ENCODE peak calls at places on chromosomes 12 and 14, in ten cellular contexts. Y is HL-60; C is kidney epithelial cell; E is CD4-positive, CD25-positive, alpha-beta regulatory T cell; R is spleen; N is CD8-positive, alpha-beta T cell; Z is Peyer's patch; Q is HepG2; A is epithelial cell of proximal tubule; F is CD8-positive, alpha-beta memory T cell. G is an unnamed sample.

GRCh38 chr14:100155049-100155621 is 4.3 kb downstream of the DEGS2 start:
- DNase-seq in Y (no peak), C (no peak), E (no peak), R (no peak), N (peak), Z (no peak), Q (peak), A (no peak), F (no peak), G (peak)

GRCh38 chr12:89160716-89161123 is 191.6 kb downstream of the DUSP6 start:
- DNase-seq in Y (peak), C (no peak), E (no peak), R (peak), N (no peak), Z (peak), Q (no peak), A (no peak), F (no peak), G (peak)

GRCh38 chr12:20415013-20415412 is 46.7 kb downstream of the PDE3A start:
- DNase-seq in Y (no peak), C (no peak), E (no peak), R (no peak), N (no peak), Z (no peak), Q (no peak), A (no peak), F (no peak), G (no peak)

GRCh38 chr12:107014050-107014449 is 27.1 kb upstream of the MTERF2 start:
- DNase-seq in Y (no peak), C (no peak), E (peak), R (no peak), N (no peak), Z (no peak), Q (peak), A (no peak), F (no peak), G (peak)

GRCh38 chr12:120366884-120367251 is 2.1 kb downstream of the MSI1 start:
- DNase-seq in Y (no peak), C (no peak), E (no peak), R (no peak), N (no peak), Z (no peak), Q (peak), A (no peak), F (no peak), G (no peak)

GRCh38 chr14:96261053-96261452 is 5.0 kb downstream of the BDKRB1 start:
- DNase-seq in Y (no peak), C (no peak), E (no peak), R (no peak), N (no peak), Z (no peak), Q (no peak), A (no peak), F (no peak), G (no peak)

GRCh38 chr12:100706029-100706428 is 88.5 kb upstream of the ANO4 start:
- DNase-seq in Y (no peak), C (peak), E (no peak), R (no peak), N (no peak), Z (no peak), Q (no peak), A (peak), F (no peak), G (no peak)

GRCh38 chr12:42299392-42300308 is 26.2 kb downstream of the ZCRB1 start:
- DNase-seq in Y (no peak), C (peak), E (peak), R (no peak), N (peak), Z (no peak), Q (no peak), A (no peak), F (peak), G (peak)

GRCh38 chr12:103623716-103624115 is 36.6 kb downstream of the STAB2 start:
- DNase-seq in Y (no peak), C (no peak), E (no peak), R (no peak), N (no peak), Z (no peak), Q (no peak), A (no peak), F (no peak), G (no peak)

GRCh38 chr14:67952786-67953185 is 133.2 kb downstream of the RAD51B start:
- DNase-seq in Y (no peak), C (no peak), E (no peak), R (no peak), N (no peak), Z (no peak), Q (no peak), A (no peak), F (no peak), G (no peak)

GRCh38 chr14:26216797-26217196 is 381.0 kb downstream of the NOVA1 start:
- DNase-seq in Y (no peak), C (no peak), E (no peak), R (no peak), N (no peak), Z (no peak), Q (no peak), A (no peak), F (no peak), G (no peak)

GRCh38 chr12:24854908-24855307 is 94.0 kb downstream of the BCAT1 start:
- DNase-seq in Y (no peak), C (no peak), E (no peak), R (no peak), N (no peak), Z (no peak), Q (no peak), A (no peak), F (no peak), G (no peak)

GRCh38 chr14:26163761-26164160 is 434.1 kb downstream of the NOVA1 start:
- DNase-seq in Y (no peak), C (no peak), E (no peak), R (no peak), N (no peak), Z (no peak), Q (peak), A (no peak), F (no peak), G (no peak)

GRCh38 chr14:93068721-93069120 is 47.0 kb downstream of the ITPK1 start:
- DNase-seq in Y (no peak), C (no peak), E (no peak), R (no peak), N (no peak), Z (no peak), Q (no peak), A (no peak), F (no peak), G (no peak)

GRCh38 chr12:109069307-109070231 is 17.2 kb downstream of the USP30 start:
- DNase-seq in Y (no peak), C (no peak), E (no peak), R (no peak), N (no peak), Z (no peak), Q (peak), A (no peak), F (no peak), G (peak)

GRCh38 chr12:33663000-33663654 is 223.5 kb upstream of the SYT10 start:
- DNase-seq in Y (no peak), C (no peak), E (no peak), R (no peak), N (no peak), Z (no peak), Q (no peak), A (no peak), F (no peak), G (no peak)

GRCh38 chr12:101173197-101173749 is 36.8 kb downstream of the SLC5A8 start:
- DNase-seq in Y (no peak), C (no peak), E (no peak), R (no peak), N (no peak), Z (no peak), Q (no peak), A (no peak), F (no peak), G (no peak)

GRCh38 chr14:72545411-72546311 is 348.2 kb downstream of the DPF3 start:
- DNase-seq in Y (no peak), C (no peak), E (no peak), R (no peak), N (no peak), Z (peak), Q (no peak), A (no peak), F (no peak), G (no peak)

GRCh38 chr12:108691995-108692808 is 39.1 kb downstream of the CORO1C start:
- DNase-seq in Y (no peak), C (no peak), E (peak), R (no peak), N (no peak), Z (peak), Q (no peak), A (peak), F (no peak), G (peak)

GRCh38 chr14:42921876-42922275 is 1315.2 kb downstream of the LRFN5 start:
- DNase-seq in Y (no peak), C (no peak), E (no peak), R (no peak), N (no peak), Z (no peak), Q (no peak), A (no peak), F (no peak), G (no peak)

GRCh38 chr14:96579358-96579757 is 77.2 kb downstream of the PAPOLA start:
- DNase-seq in Y (no peak), C (no peak), E (no peak), R (no peak), N (no peak), Z (no peak), Q (no peak), A (no peak), F (no peak), G (no peak)

GRCh38 chr14:23695220-23695999 is 59.2 kb downstream of the DHRS2 start:
- DNase-seq in Y (no peak), C (no peak), E (no peak), R (no peak), N (no peak), Z (no peak), Q (no peak), A (no peak), F (no peak), G (peak)

GRCh38 chr14:62117010-62117717 is 354.9 kb downstream of the SNAPC1 start:
- DNase-seq in Y (no peak), C (peak), E (peak), R (peak), N (peak), Z (peak), Q (peak), A (peak), F (peak), G (peak)

GRCh38 chr12:13197526-13198141 is 1.1 kb downstream of the EMP1 start:
- DNase-seq in Y (no peak), C (no peak), E (no peak), R (no peak), N (no peak), Z (no peak), Q (no peak), A (no peak), F (no peak), G (no peak)

GRCh38 chr14:44586910-44587309 is 79.8 kb upstream of the FSCB start:
- DNase-seq in Y (no peak), C (no peak), E (no peak), R (no peak), N (no peak), Z (no peak), Q (no peak), A (no peak), F (no peak), G (no peak)

GRCh38 chr12:79871621-79872020 is 63.3 kb downstream of the PPP1R12A start:
- DNase-seq in Y (peak), C (no peak), E (no peak), R (no peak), N (no peak), Z (no peak), Q (no peak), A (no peak), F (no peak), G (no peak)

GRCh38 chr12:127233016-127233415 is 1034.0 kb upstream of the TMEM132C start:
- DNase-seq in Y (no peak), C (no peak), E (no peak), R (no peak), N (no peak), Z (no peak), Q (no peak), A (no peak), F (no peak), G (no peak)

GRCh38 chr14:49920935-49921334 is 28.1 kb downstream of the ARF6 start:
- DNase-seq in Y (no peak), C (no peak), E (no peak), R (no peak), N (no peak), Z (no peak), Q (no peak), A (no peak), F (no peak), G (no peak)

GRCh38 chr14:51738754-51739153 is 87.0 kb downstream of the FRMD6 start:
- DNase-seq in Y (no peak), C (no peak), E (no peak), R (no peak), N (no peak), Z (no peak), Q (peak), A (no peak), F (no peak), G (no peak)

GRCh38 chr12:96237465-96238077 is 43.4 kb downstream of the ELK3 start:
- DNase-seq in Y (peak), C (peak), E (no peak), R (peak), N (peak), Z (peak), Q (no peak), A (no peak), F (peak), G (no peak)

GRCh38 chr14:34676516-34677211 is 37.7 kb downstream of the CFL2 start:
- DNase-seq in Y (no peak), C (no peak), E (no peak), R (no peak), N (no peak), Z (no peak), Q (no peak), A (no peak), F (no peak), G (no peak)

GRCh38 chr12:76259660-76260389 is 88.4 kb downstream of the BBS10 start:
- DNase-seq in Y (no peak), C (no peak), E (no peak), R (no peak), N (no peak), Z (no peak), Q (no peak), A (no peak), F (no peak), G (no peak)

GRCh38 chr12:67884596-67884995 is 104.7 kb upstream of the IFNG-AS1 start:
- DNase-seq in Y (no peak), C (no peak), E (no peak), R (no peak), N (no peak), Z (no peak), Q (no peak), A (no peak), F (no peak), G (no peak)

GRCh38 chr14:77642407-77642806 is 26.0 kb upstream of the SPTLC2 start:
- DNase-seq in Y (no peak), C (no peak), E (no peak), R (no peak), N (no peak), Z (no peak), Q (no peak), A (no peak), F (no peak), G (no peak)
- H3K4me3 ChIP-seq in Y (no peak), C (no peak), E (peak), R (peak), N (peak), Z (peak), Q (no peak), A (no peak), F (peak), G (no peak)

GRCh38 chr14:104934380-104934733 is 9.7 kb downstream of the PLD4 start:
- DNase-seq in Y (no peak), C (no peak), E (no peak), R (no peak), N (no peak), Z (no peak), Q (no peak), A (no peak), F (no peak), G (peak)
- H3K4me3 ChIP-seq in Y (no peak), C (no peak), E (no peak), R (no peak), N (no peak), Z (no peak), Q (no peak), A (no peak), F (no peak), G (no peak)

GRCh38 chr12:52151859-52152783 is 39.7 kb downstream of the KRT80 start:
- DNase-seq in Y (peak), C (no peak), E (peak), R (peak), N (peak), Z (peak), Q (no peak), A (no peak), F (peak), G (peak)
- H3K4me3 ChIP-seq in Y (no peak), C (peak), E (no peak), R (no peak), N (peak), Z (peak), Q (no peak), A (peak), F (no peak), G (no peak)

GRCh38 chr14:64601571-64601970 is 51.8 kb downstream of the PPP1R36 start:
- DNase-seq in Y (no peak), C (no peak), E (no peak), R (no peak), N (no peak), Z (no peak), Q (no peak), A (no peak), F (no peak), G (no peak)
- H3K4me3 ChIP-seq in Y (no peak), C (peak), E (no peak), R (no peak), N (no peak), Z (no peak), Q (no peak), A (no peak), F (no peak), G (no peak)

DNA sequence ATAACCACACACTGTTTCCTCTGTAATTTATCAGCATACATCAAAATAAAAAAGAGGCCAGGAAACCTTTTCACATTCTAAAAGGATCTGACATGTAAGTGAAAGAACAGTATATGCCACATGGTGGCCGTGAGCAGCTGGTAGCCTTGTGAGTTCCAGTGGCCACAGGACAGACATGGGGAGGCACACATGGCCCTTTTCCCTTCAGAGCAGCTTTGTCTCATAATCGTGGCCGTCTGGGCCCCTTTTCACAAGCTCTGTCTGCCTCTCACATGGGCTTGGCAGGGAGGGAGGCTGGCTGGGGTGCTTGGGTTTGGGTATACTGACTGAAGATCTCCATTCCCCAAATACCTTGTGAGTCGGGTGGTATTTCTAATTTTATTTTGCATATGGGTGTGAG is 1.5 kb upstream of the ZDHHC22 start:
- DNase-seq in Y (no peak), C (no peak), E (no peak), R (peak), N (no peak), Z (no peak), Q (no peak), A (no peak), F (no peak), G (no peak)
- H3K4me3 ChIP-seq in Y (no peak), C (no peak), E (no peak), R (no peak), N (no peak), Z (no peak), Q (no peak), A (no peak), F (no peak), G (no peak)

DNA sequence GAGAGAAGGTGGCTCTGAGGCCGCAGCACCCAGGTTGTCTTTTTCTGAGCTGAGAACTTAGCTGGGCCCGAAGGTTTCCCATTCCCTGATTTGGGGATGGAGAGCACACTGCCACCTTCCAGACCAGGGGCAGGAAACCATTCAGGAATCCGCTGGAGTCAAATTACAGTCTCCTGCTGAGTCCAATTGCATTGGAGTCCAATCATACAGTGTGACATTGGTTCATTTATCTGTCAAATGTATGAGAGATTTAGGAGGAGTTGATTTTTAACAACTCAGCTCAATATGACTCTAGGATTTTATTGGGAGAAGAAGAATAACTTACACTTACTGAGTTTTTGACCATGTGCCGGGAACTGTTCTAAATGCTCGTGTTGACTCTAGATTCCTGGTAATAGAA is 11.6 kb downstream of the SYNDIG1L start:
- DNase-seq in Y (no peak), C (no peak), E (no peak), R (no peak), N (no peak), Z (no peak), Q (no peak), A (no peak), F (no peak), G (no peak)
- H3K4me3 ChIP-seq in Y (no peak), C (no peak), E (no peak), R (no peak), N (no peak), Z (no peak), Q (no peak), A (no peak), F (no peak), G (no peak)

DNA sequence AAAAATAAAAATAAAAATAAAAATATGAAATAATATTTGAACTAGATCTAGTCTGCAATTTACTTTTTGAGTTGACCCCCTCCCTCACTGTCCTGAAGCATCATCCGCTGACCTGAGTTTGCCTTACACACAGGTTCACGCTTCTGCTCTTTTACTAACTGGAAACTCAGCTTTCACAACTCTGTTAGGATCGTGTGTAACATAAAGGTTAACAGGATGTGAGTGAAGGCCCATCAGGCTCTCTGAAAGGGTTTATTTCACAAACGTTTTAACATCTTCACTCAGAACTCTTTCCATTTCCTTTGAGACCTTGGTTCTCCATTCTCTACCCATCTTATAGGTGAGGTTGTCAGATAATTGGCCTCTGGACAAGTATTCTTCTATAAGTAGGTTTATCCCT is 191.4 kb downstream of the FOXN3 start:
- DNase-seq in Y (no peak), C (no peak), E (peak), R (no peak), N (no peak), Z (no peak), Q (no peak), A (no peak), F (no peak), G (no peak)
- H3K4me3 ChIP-seq in Y (no peak), C (no peak), E (no peak), R (no peak), N (no peak), Z (no peak), Q (no peak), A (no peak), F (no peak), G (no peak)

DNA sequence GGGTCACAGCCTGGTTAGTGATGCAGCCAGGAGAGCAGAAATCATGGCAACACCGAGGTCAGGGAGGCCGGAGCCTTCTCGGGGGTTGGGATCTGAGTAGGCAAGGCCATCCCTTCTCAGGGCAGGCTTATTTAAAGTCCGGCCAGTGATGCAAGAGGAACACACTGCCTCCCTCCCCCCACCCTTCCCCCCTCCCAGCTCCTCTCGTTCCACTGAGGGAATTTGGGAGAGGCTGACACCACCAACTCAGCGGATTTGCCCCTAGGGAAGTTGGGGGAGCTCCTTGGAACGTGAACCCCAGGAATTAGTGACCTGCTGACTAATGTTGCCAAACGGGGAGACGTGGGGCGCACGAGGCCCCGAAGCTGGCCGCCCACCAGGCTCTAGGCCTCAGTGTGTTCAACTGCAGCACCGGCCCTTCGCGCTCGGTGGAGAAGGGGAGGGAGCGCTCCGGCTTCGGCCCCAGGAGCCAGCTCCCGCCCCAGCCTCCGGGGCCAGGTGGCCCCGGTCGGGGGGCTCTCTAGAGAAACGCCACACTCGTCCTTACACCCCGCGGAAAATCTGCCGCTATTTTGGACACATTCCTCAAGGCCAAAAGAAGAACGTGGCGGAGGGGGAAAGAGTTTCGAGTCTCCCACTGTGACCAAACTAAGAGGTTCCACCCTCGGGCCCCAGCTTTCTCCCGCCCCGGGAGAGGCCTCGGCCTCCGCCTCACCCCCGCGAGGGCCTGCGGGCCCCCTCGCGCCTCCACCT is 1.6 kb downstream of the CTDSP2 start:
- DNase-seq in Y (no peak), C (no peak), E (no peak), R (peak), N (no peak), Z (peak), Q (peak), A (peak), F (no peak), G (peak)
- H3K4me3 ChIP-seq in Y (peak), C (peak), E (peak), R (peak), N (peak), Z (peak), Q (peak), A (peak), F (peak), G (peak)